ENCODE peak calls at places on chromosomes 1 and 21, in four cellular contexts. G, D, R and A are unnamed samples.
A peak's percentile ranks its signal among the peaks of the same experiment; 100 is the strongest.

GRCh38 chr1:44947060-44947773 is 39.2 kb downstream of the EIF2B3 start:
- DNase-seq in G (peak; percentile 88), D (no peak), R (no peak), A (peak; percentile 81)

GRCh38 chr1:153506831-153507413 is 28.9 kb downstream of the S100A6 start:
- DNase-seq in G (peak; percentile 90), D (peak; percentile 87), R (peak; percentile 69), A (peak; percentile 93)

GRCh38 chr1:115828101-115829022 is 12.6 kb downstream of the NHLH2 start:
- DNase-seq in G (no peak), D (no peak), R (no peak), A (peak; percentile 63)

GRCh38 chr1:226064816-226065248 is 2.3 kb downstream of the H3-3A start:
- DNase-seq in G (peak; percentile 79), D (no peak), R (peak; percentile 65), A (peak; percentile 71)

GRCh38 chr1:56788588-56788987 is 30.6 kb downstream of the FYB2 start:
- DNase-seq in G (peak; percentile 14), D (peak; percentile 47), R (no peak), A (no peak)

GRCh38 chr1:93061895-93062792 is 16.9 kb upstream of the MTF2 start:
- DNase-seq in G (peak; percentile 45), D (no peak), R (peak; percentile 32), A (peak; percentile 49)

GRCh38 chr1:31705080-31705866 is 1.5 kb upstream of the COL16A1 start:
- DNase-seq in G (peak; percentile 60), D (peak; percentile 54), R (peak; percentile 41), A (peak; percentile 88)

GRCh38 chr1:172764378-172764777 is 105.5 kb downstream of the FASLG start:
- DNase-seq in G (no peak), D (peak; percentile 16), R (no peak), A (no peak)

GRCh38 chr1:151716771-151717631 is at the start of gene CELF3:
- DNase-seq in G (peak; percentile 21), D (no peak), R (peak; percentile 18), A (peak; percentile 21)

GRCh38 chr1:71785470-71785869 is 496.9 kb downstream of the NEGR1 start:
- DNase-seq in G (peak; percentile 29), D (no peak), R (no peak), A (no peak)

GRCh38 chr21:30680586-30680985 is 37.9 kb downstream of the KRTAP20-3 start:
- DNase-seq in G (no peak), D (no peak), R (no peak), A (no peak)

GRCh38 chr21:35303085-35303484 is 254.0 kb upstream of the RUNX1 start:
- DNase-seq in G (peak; percentile 84), D (no peak), R (peak; percentile 68), A (peak; percentile 89)

GRCh38 chr1:43319766-43320165 is 17.9 kb upstream of the MPL start:
- DNase-seq in G (no peak), D (no peak), R (no peak), A (no peak)

GRCh38 chr1:14506471-14506870 is 92.0 kb upstream of the KAZN start:
- DNase-seq in G (no peak), D (no peak), R (no peak), A (no peak)

GRCh38 chr1:94068831-94069648 is 51.9 kb downstream of the ABCA4 start:
- DNase-seq in G (no peak), D (peak; percentile 41), R (peak; percentile 73), A (peak; percentile 67)

GRCh38 chr1:109500886-109501285 is 7.0 kb downstream of the CYB561D1 start:
- DNase-seq in G (peak; percentile 81), D (no peak), R (no peak), A (peak; percentile 63)

GRCh38 chr1:93597697-93598096 is 83.9 kb downstream of the BCAR3 start:
- DNase-seq in G (no peak), D (peak; percentile 69), R (no peak), A (peak; percentile 51)

GRCh38 chr1:156383023-156383422 is 14.0 kb downstream of the RHBG start:
- DNase-seq in G (peak; percentile 49), D (peak; percentile 39), R (peak; percentile 75), A (peak; percentile 42)

GRCh38 chr1:235011599-235012435 is 116.8 kb downstream of the TOMM20 start:
- DNase-seq in G (peak; percentile 98), D (peak; percentile 55), R (peak; percentile 83), A (peak; percentile 98)

GRCh38 chr1:109198043-109198695 is 15.5 kb upstream of the SARS1 start:
- DNase-seq in G (peak; percentile 93), D (no peak), R (peak; percentile 60), A (peak; percentile 85)

GRCh38 chr1:185652348-185652747 is 81.8 kb upstream of the HMCN1 start:
- DNase-seq in G (no peak), D (no peak), R (peak; percentile 53), A (no peak)

GRCh38 chr1:112840631-112841624 is 115.1 kb downstream of the SLC16A1 start:
- DNase-seq in G (no peak), D (no peak), R (no peak), A (no peak)

GRCh38 chr1:180540697-180541594 is 17.8 kb upstream of the OVAAL start:
- DNase-seq in G (peak; percentile 43), D (no peak), R (no peak), A (no peak)

GRCh38 chr1:155648207-155649147 is 38.5 kb downstream of the MSTO1 start:
- DNase-seq in G (peak; percentile 96), D (no peak), R (peak; percentile 87), A (peak; percentile 87)

GRCh38 chr1:115224636-115225035 is 113.4 kb downstream of the NGF start:
- DNase-seq in G (no peak), D (no peak), R (no peak), A (no peak)

GRCh38 chr1:25433389-25434186 is 2.9 kb downstream of the MACO1 start:
- DNase-seq in G (peak; percentile 33), D (no peak), R (no peak), A (peak; percentile 51)

GRCh38 chr1:26097696-26098095 is 13.9 kb upstream of the PDIK1L start:
- DNase-seq in G (peak; percentile 77), D (no peak), R (peak; percentile 24), A (peak; percentile 51)

GRCh38 chr21:34147835-34148804 is 74.7 kb downstream of the MRPS6 start:
- DNase-seq in G (peak; percentile 45), D (no peak), R (no peak), A (peak; percentile 30)

GRCh38 chr21:35050348-35051286 is 1.5 kb upstream of the RUNX1 start:
- DNase-seq in G (peak; percentile 9), D (no peak), R (no peak), A (peak; percentile 63)

GRCh38 chr1:17919525-17920439 is 164.6 kb downstream of the ACTL8 start:
- DNase-seq in G (peak; percentile 68), D (no peak), R (peak; percentile 48), A (peak; percentile 50)

GRCh38 chr1:115088871-115089442 is 346 bp downstream of the TSPAN2 start:
- DNase-seq in G (no peak), D (no peak), R (no peak), A (no peak)

GRCh38 chr1:219340796-219341195 is 167.1 kb downstream of the LYPLAL1 start:
- DNase-seq in G (peak; percentile 87), D (no peak), R (no peak), A (no peak)

GRCh38 chr1:166488327-166488726 is 321.5 kb upstream of the FAM78B start:
- DNase-seq in G (no peak), D (no peak), R (no peak), A (no peak)

GRCh38 chr1:166485620-166486019 is 318.8 kb upstream of the FAM78B start:
- DNase-seq in G (no peak), D (no peak), R (no peak), A (no peak)

GRCh38 chr1:166490437-166490784 is 323.6 kb upstream of the FAM78B start:
- DNase-seq in G (no peak), D (no peak), R (no peak), A (no peak)

GRCh38 chr1:166489356-166489669 is 322.5 kb upstream of the FAM78B start:
- DNase-seq in G (no peak), D (no peak), R (no peak), A (no peak)

DNA sequence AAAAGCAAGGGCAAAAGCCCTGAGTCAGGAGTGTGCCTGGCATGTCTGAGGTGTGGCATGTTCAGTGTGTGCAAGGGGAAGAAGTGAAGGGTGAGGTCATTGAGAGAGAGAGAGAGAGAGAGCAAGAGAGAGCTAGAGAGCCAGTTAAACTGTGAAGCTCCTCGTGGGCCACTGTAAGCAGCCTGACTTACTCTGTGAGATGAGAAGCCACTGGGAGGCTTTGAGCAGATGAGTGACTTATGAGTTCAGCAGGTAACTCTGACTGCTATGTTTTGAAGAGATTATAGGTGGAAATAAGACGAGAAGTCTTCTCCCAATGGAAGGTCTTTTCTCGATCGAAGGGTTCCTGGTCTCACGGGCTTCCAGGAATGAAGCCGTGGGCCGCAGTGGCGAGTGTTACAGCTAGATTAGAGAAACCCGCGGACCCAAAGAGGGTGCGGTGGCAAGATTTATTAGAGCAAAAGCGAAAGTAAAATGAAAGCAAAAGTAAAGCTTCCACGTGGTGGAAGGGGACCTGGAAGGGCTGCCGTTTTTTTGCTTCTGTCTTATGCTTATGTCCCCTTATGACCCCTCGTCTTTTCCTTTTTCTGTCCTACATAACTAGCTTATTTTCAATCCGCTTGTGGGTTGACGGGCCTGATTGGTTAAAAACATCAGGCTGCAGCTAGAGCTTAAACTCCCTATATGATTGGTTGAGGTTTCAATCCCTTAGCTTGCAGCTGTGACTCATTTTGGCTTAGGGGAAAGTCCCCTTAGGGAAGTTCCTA is 323.1 kb upstream of the FAM78B start:
- DNase-seq in G (peak; percentile 5), D (no peak), R (peak; percentile 49), A (peak; percentile 63)
- H3K4me3 ChIP-seq in G (no peak overlapping the region), D (peak overlapping the region; percentile 41), R (peak overlapping the region; percentile 36), A (peak overlapping the region; percentile 56)

GRCh38 chr1:207309775-207310273 is 11.7 kb upstream of the CD55 start:
- DNase-seq in G (peak; percentile 78), D (no peak), R (peak; percentile 74), A (peak; percentile 78)
- H3K4me3 ChIP-seq in G (no peak overlapping the region), D (peak overlapping the region; percentile 57), R (peak overlapping the region; percentile 29), A (no peak overlapping the region)

DNA sequence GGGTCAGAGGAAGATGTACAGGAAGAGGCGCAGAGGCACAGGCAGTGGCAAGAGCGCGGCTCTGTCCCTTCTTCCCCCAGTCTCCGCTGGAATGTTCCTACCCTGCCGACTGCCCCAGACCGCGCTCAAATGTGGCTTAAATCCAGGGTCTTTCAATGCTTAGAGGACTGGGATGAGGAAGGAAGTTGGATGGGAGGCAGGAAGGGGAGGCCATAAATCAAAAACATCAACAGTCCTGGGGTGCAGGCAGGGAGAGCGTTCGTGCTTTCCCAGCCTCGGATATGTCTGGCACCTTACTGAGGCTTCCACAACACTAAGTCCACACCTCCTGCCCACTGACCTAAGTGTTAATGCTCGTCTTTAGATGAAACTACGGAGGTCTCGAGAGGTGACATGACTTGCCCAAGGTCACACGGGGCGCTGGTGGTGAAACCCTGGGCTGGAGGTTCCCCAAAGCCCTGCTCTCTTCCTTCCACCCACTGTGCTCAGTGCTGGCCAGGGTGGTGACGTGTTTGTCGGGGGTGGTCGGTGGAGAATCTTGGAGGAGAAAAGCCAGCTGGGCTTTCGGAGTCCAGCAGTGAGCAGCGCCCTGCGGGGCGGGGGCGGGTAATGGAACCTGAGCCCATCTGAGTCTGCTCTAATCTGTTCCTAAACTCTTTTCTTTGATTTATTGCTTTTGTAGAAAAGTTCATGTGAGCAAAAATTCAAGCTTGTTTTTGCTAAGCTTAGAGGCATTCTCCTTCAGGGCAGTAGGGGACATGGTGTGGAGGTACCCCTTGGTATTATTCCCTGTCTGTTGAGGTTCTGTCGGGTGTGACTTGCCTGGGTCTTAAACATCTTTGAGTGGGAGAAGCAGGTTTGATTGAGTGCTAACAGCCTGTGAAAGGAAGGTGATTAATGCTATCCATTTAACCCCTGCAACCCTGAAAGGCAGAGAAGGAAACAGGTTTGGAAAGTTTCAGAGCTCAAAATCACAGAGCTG is 725 bp downstream of the CDA start:
- DNase-seq in G (peak; percentile 72), D (peak; percentile 62), R (no peak), A (peak; percentile 87)
- H3K4me3 ChIP-seq in G (peak overlapping the region; percentile 3), D (peak overlapping the region; percentile 58), R (peak overlapping the region; percentile 50), A (peak overlapping the region; percentile 46)

GRCh38 chr1:8509579-8509978 is 191.7 kb downstream of the SLC45A1 start:
- DNase-seq in G (no peak), D (no peak), R (no peak), A (no peak)
- H3K4me3 ChIP-seq in G (peak overlapping the region; percentile 7), D (no peak overlapping the region), R (no peak overlapping the region), A (no peak overlapping the region)

GRCh38 chr1:187481581-187482148 is 652.9 kb downstream of the PLA2G4A start:
- DNase-seq in G (no peak), D (no peak), R (no peak), A (no peak)
- H3K4me3 ChIP-seq in G (no peak overlapping the region), D (no peak overlapping the region), R (no peak overlapping the region), A (no peak overlapping the region)